ENCODE peak calls at places on chromosomes 16 and 17, in five cellular contexts. I is Ammon's horn; B is CD8-positive, alpha-beta T cell; M is H54; H is type B pancreatic cell. F is an unnamed sample.

GRCh38 chr17:34623856-34624766 is 44.7 kb downstream of the TMEM132E start:
- DNase-seq in I (no peak), B (no peak), M (no peak), H (no peak), F (no peak)

GRCh38 chr17:70116919-70117318 is 41.9 kb downstream of the KCNJ16 start:
- DNase-seq in I (no peak), B (no peak), M (no peak), H (no peak), F (no peak)

GRCh38 chr17:40058151-40058784 is 4.1 kb upstream of the MED24 start:
- DNase-seq in I (no peak), B (no peak), M (no peak), H (no peak), F (no peak)

GRCh38 chr16:8854298-8854948 is 14.4 kb downstream of the CARHSP1 start:
- DNase-seq in I (no peak), B (no peak), M (no peak), H (no peak), F (no peak)

GRCh38 chr16:1964506-1965471 is at the start of gene RPS2:
- DNase-seq in I (peak), B (peak), M (peak), H (peak), F (peak)

GRCh38 chr16:83310816-83311215 is 497.0 kb upstream of the HSBP1 start:
- DNase-seq in I (no peak), B (no peak), M (no peak), H (no peak), F (no peak)

GRCh38 chr17:4554441-4554996 is 665 bp downstream of the MYBBP1A start:
- DNase-seq in I (no peak), B (no peak), M (no peak), H (no peak), F (no peak)

GRCh38 chr17:76682306-76682705 is 28.5 kb downstream of the MXRA7 start:
- DNase-seq in I (no peak), B (no peak), M (no peak), H (no peak), F (no peak)

GRCh38 chr16:49454426-49455180 is 81.0 kb downstream of the C16orf78 start:
- DNase-seq in I (no peak), B (peak), M (no peak), H (no peak), F (no peak)

GRCh38 chr17:21294321-21295035 is 10.0 kb downstream of the MAP2K3 start:
- DNase-seq in I (no peak), B (no peak), M (no peak), H (no peak), F (no peak)

GRCh38 chr16:81445143-81445922 is 725 bp downstream of the CMIP start:
- DNase-seq in I (peak), B (peak), M (peak), H (no peak), F (no peak)

GRCh38 chr16:19888834-19889233 is 4.2 kb upstream of the GPRC5B start:
- DNase-seq in I (no peak), B (no peak), M (no peak), H (no peak), F (no peak)

GRCh38 chr17:66948061-66948750 is 16.3 kb upstream of the CACNG4 start:
- DNase-seq in I (no peak), B (no peak), M (no peak), H (no peak), F (no peak)